ENCODE peak calls at places on chromosome 3, in seven cellular contexts. I is WERI-Rb-1, L is progenitor cell of endocrine pancreas, D is Panc1, N is HFF-Myc, Q is brain microvascular endothelial cell, J is cardiac fibroblast. F is an unnamed sample.

GRCh38 chr3:288383-288782 is 91.8 kb downstream of the CHL1 start:
- DNase-seq in I (no peak), L (no peak), D (no peak), N (no peak), Q (no peak), J (no peak), F (no peak)

GRCh38 chr3:102006812-102007485 is 157.6 kb downstream of the NFKBIZ start:
- DNase-seq in I (no peak), L (no peak), D (peak; percentile 20), N (peak; percentile 78), Q (peak; percentile 96), J (peak; percentile 96), F (no peak)

GRCh38 chr3:23662079-23662617 is 143.6 kb upstream of the UBE2E1 start:
- DNase-seq in I (no peak), L (no peak), D (no peak), N (no peak), Q (no peak), J (no peak), F (no peak)

GRCh38 chr3:14423197-14423743 is 20.9 kb downstream of the SLC6A6 start:
- DNase-seq in I (no peak), L (no peak), D (no peak), N (no peak), Q (no peak), J (no peak), F (no peak)

GRCh38 chr3:133127381-133127780 is 89.2 kb downstream of the TMEM108 start:
- DNase-seq in I (no peak), L (no peak), D (no peak), N (no peak), Q (no peak), J (no peak), F (no peak)

GRCh38 chr3:35439626-35440025 is 199.7 kb upstream of the ARPP21 start:
- DNase-seq in I (no peak), L (no peak), D (no peak), N (no peak), Q (no peak), J (no peak), F (no peak)

GRCh38 chr3:155946178-155946577 is 75.7 kb downstream of the GMPS start:
- DNase-seq in I (no peak), L (no peak), D (peak; percentile 25), N (peak; percentile 59), Q (peak; percentile 88), J (peak; percentile 77), F (no peak)

GRCh38 chr3:159244927-159245326 is 443.1 kb downstream of the MFSD1 start:
- DNase-seq in I (no peak), L (no peak), D (no peak), N (no peak), Q (no peak), J (no peak), F (no peak)

GRCh38 chr3:69827127-69827526 is 87.9 kb downstream of the MITF start:
- DNase-seq in I (no peak), L (no peak), D (no peak), N (no peak), Q (no peak), J (no peak), F (no peak)

GRCh38 chr3:141680620-141681389 is 57.3 kb upstream of the RNF7 start:
- DNase-seq in I (no peak), L (no peak), D (no peak), N (no peak), Q (peak; percentile 43), J (peak; percentile 61), F (no peak)

GRCh38 chr3:155785662-155786295 is 20.3 kb downstream of the C3orf33 start:
- DNase-seq in I (no peak), L (no peak), D (no peak), N (no peak), Q (no peak), J (no peak), F (no peak)

GRCh38 chr3:1082024-1082633 is 10.7 kb upstream of the CNTN6 start:
- DNase-seq in I (peak; percentile 57), L (peak; percentile 22), D (no peak), N (no peak), Q (peak; percentile 61), J (peak; percentile 40), F (peak; percentile 32)

GRCh38 chr3:195185574-195185973 is 85.4 kb downstream of the XXYLT1 start:
- DNase-seq in I (no peak), L (no peak), D (no peak), N (no peak), Q (no peak), J (no peak), F (no peak)

GRCh38 chr3:85790445-85791030 is 831.7 kb downstream of the CADM2 start:
- DNase-seq in I (no peak), L (no peak), D (no peak), N (no peak), Q (no peak), J (no peak), F (no peak)

DNA sequence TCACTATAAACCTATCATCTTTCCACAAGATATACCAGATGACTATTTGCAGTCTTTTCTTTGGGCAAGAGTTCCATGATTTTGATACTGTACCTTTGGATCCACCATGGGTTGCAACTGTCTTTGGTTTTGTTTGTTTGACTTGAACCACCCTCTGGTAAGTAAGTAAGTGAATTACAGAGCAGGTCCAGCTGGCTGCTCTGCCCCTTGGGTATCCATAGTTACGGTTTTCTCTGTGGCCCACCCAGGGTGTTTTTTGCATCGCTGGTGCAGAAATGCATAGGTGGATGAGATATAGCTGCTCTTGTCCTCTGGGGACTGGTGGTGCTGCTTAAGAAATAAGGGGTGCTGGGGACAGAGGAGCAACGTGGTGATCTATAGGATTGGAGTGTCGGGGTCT is 33.8 kb downstream of the CHDH start:
- DNase-seq in I (no peak), L (no peak), D (no peak), N (no peak), Q (no peak), J (no peak), F (peak; percentile 10)
- TF ChIP-seq CTCF in I (peak; percentile 34), L (no peak), D (no peak), N (no peak), Q (no peak), J (no peak), F (no peak)

GRCh38 chr3:190323241-190323617 is 983 bp upstream of the CLDN1 start:
- DNase-seq in I (no peak), L (no peak), D (no peak), N (no peak), Q (no peak), J (no peak), F (no peak)

GRCh38 chr3:190319660-190320059 is 2.6 kb downstream of the CLDN1 start:
- DNase-seq in I (no peak), L (no peak), D (no peak), N (no peak), Q (no peak), J (no peak), F (no peak)

GRCh38 chr3:190320594-190321362 is 1.5 kb downstream of the CLDN1 start:
- DNase-seq in I (no peak), L (no peak), D (no peak), N (no peak), Q (no peak), J (no peak), F (no peak)

GRCh38 chr3:190321789-190322603 is at the start of gene CLDN1:
- DNase-seq in I (peak; percentile 59), L (peak; percentile 86), D (no peak), N (no peak), Q (peak; percentile 71), J (peak; percentile 77), F (peak; percentile 82)

GRCh38 chr3:190322604-190323240 is 476 bp upstream of the CLDN1 start:
- DNase-seq in I (no peak), L (no peak), D (no peak), N (no peak), Q (peak; percentile 11), J (peak; percentile 37), F (no peak)
- TF ChIP-seq CTCF in I (no peak), L (no peak), D (no peak), N (no peak), Q (no peak), J (no peak), F (peak; percentile 24)

GRCh38 chr3:71926242-71926560 is 141.3 kb upstream of the PROK2 start:
- DNase-seq in I (peak; percentile 59), L (peak; percentile 49), D (no peak), N (no peak), Q (no peak), J (peak; percentile 17), F (peak; percentile 46)

GRCh38 chr3:71924721-71925120 is 139.8 kb upstream of the PROK2 start:
- DNase-seq in I (no peak), L (no peak), D (no peak), N (no peak), Q (no peak), J (no peak), F (no peak)

GRCh38 chr3:71928215-71928614 is 143.3 kb upstream of the PROK2 start:
- DNase-seq in I (no peak), L (no peak), D (no peak), N (no peak), Q (no peak), J (no peak), F (no peak)

GRCh38 chr3:71927505-71928066 is 142.6 kb upstream of the PROK2 start:
- DNase-seq in I (no peak), L (no peak), D (no peak), N (no peak), Q (no peak), J (no peak), F (no peak)

DNA sequence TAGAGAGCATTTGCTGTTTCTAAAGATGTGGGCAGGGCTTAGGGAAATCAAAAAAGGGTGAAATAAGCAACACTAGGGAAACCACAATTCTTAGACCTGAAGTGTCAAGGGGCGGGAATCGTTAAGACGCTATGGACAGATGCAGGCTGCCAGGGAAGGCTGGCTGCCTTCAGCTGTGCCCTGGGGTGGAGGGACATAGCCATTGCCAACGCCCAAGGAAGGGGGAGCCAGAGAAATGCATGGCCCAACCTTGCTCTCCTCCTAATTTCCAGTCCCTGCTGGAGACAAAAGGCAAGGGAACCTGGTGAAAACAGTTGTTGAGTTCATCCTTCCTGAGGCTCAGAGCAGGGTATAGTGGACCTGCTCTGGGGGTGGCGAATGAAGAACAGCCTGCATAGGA is 141.7 kb upstream of the PROK2 start:
- DNase-seq in I (no peak), L (no peak), D (no peak), N (no peak), Q (no peak), J (no peak), F (no peak)
- TF ChIP-seq CTCF in I (no peak), L (no peak), D (no peak), N (no peak), Q (no peak), J (no peak), F (no peak)

DNA sequence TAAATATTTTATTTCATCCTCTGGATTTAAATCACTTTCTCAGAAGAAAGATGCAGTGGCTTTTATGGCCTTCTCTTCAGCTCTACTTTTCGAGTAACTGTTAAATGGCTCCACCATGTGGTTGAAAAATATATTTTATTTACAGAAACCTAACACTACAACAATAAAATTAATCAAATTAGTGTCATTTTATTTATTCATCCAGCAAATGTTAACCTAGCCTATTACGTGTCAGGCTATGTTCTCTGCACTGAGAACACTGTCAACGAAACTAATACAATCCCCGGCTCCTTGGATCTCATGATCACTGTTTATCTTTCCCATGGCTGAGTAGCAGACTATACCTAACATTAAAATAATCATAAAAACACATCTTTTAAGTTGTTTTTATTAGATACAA is 148.0 kb upstream of the OSTN start:
- DNase-seq in I (no peak), L (no peak), D (no peak), N (no peak), Q (no peak), J (peak; percentile 50), F (no peak)
- TF ChIP-seq CTCF in I (no peak), L (peak; percentile 69), D (peak; percentile 68), N (peak; percentile 21), Q (no peak), J (peak; percentile 18), F (peak; percentile 75)

F was measured in mesothelial cell of epicardium.